ENCODE peak calls at places on chromosomes 7 and 10, in four cellular contexts. V is GM23248; R is naive thymus-derived CD4-positive, alpha-beta T cell; J is DND-41. D is an unnamed sample.

GRCh38 chr10:114766470-114766869 is 55.1 kb upstream of the FHIP2A start:
- DNase-seq in V (no peak), R (no peak), J (no peak), D (no peak)

GRCh38 chr10:79321494-79321882 is 25.8 kb upstream of the PPIF start:
- DNase-seq in R (no peak), V (no peak), J (no peak), D (no peak)

GRCh38 chr7:1595027-1595426 is 25.2 kb upstream of the PSMG3 start:
- DNase-seq in J (no peak), V (no peak), R (no peak), D (no peak)

GRCh38 chr10:31650010-31650409 is 278.6 kb downstream of the ARHGAP12 start:
- DNase-seq in R (no peak), V (peak), J (no peak), D (no peak)

GRCh38 chr10:113058175-113058961 is 108.3 kb downstream of the TCF7L2 start:
- DNase-seq in R (no peak), J (no peak), V (peak), D (no peak)

GRCh38 chr10:97762816-97763215 is 9.0 kb downstream of the SFRP5 start:
- DNase-seq in J (no peak), R (no peak), V (no peak), D (no peak)

GRCh38 chr10:3820255-3820654 is 35.2 kb upstream of the KLF6 start:
- DNase-seq in R (no peak), J (no peak), V (peak), D (no peak)

GRCh38 chr7:134028853-134029252 is 98.3 kb upstream of the LRGUK start:
- DNase-seq in J (no peak), R (no peak), V (no peak), D (no peak)

GRCh38 chr7:44212018-44212417 is 11.2 kb downstream of the YKT6 start:
- DNase-seq in R (no peak), V (no peak), J (no peak), D (no peak)

GRCh38 chr10:88668465-88668864 is 4.2 kb downstream of the LIPF start:
- DNase-seq in J (peak), V (no peak), R (no peak), D (no peak)

GRCh38 chr10:133275683-133276092 is 980 bp downstream of the ADAM8 start:
- DNase-seq in V (peak), R (no peak), J (no peak), D (no peak)

GRCh38 chr10:85789125-85789524 is 577.5 kb downstream of the GRID1 start:
- DNase-seq in R (no peak), V (no peak), J (no peak), D (no peak)

GRCh38 chr7:37901890-37902524 is 14.6 kb downstream of the SFRP4 start:
- DNase-seq in R (no peak), V (peak), J (no peak), D (no peak)

GRCh38 chr7:136057509-136057908 is 80.3 kb upstream of the MTPN start:
- DNase-seq in J (no peak), V (no peak), R (no peak), D (no peak)

GRCh38 chr10:71957546-71958275 is 6.5 kb upstream of the CHST3 start:
- DNase-seq in J (no peak), V (peak), R (no peak), D (no peak)

GRCh38 chr7:97027427-97028234 is 3.0 kb upstream of the DLX5 start:
- DNase-seq in V (peak), J (peak), R (peak), D (peak)

GRCh38 chr7:116446179-116446855 is 53.2 kb upstream of the CAV2 start:
- DNase-seq in R (no peak), V (peak), J (no peak), D (no peak)

GRCh38 chr7:144050093-144050492 is 1.3 kb downstream of the OR2A5 start:
- DNase-seq in R (no peak), J (no peak), V (peak), D (no peak)

GRCh38 chr7:102973096-102973802 is 60.4 kb downstream of the LRRC17 start:
- DNase-seq in J (no peak), V (peak), R (no peak), D (no peak)
- H3K4me3 ChIP-seq in J (no peak), V (no peak), R (no peak), D (no peak)

GRCh38 chr7:104625956-104626355 is 297.6 kb downstream of the LHFPL3 start:
- DNase-seq in R (no peak), V (peak), J (no peak), D (no peak)

GRCh38 chr7:104628017-104628416 is 299.6 kb downstream of the LHFPL3 start:
- DNase-seq in V (no peak), J (no peak), R (no peak), D (no peak)

GRCh38 chr7:104627516-104627915 is 299.1 kb downstream of the LHFPL3 start:
- DNase-seq in V (peak), J (peak), R (no peak), D (peak)

DNA sequence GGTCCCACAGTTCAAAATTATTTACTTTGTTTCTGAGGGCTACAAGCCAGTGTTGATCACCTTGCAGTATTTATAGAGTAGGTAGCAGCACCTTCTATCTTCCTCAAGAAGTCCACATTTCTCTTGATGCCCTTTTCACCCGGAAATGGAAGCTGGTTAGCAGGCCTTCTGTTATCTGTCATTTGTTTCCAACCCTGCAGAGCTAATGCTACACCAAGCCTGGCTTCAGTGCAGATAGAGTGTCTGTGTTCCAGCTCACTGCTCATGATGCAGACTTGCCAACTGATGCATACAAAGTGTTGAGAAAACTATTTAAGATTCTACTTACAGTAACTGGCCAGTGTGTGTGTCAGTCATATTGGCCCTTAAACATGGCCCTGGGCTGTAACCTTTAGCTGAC is 301.0 kb downstream of the LHFPL3 start:
- DNase-seq in J (no peak), V (no peak), R (no peak), D (no peak)
- H3K4me3 ChIP-seq in J (no peak), V (no peak), R (no peak), D (no peak)

GRCh38 chr7:76165973-76166403 is 35.7 kb upstream of the SRRM3 start:
- DNase-seq in V (no peak), R (no peak), J (no peak), D (no peak)
- H3K4me3 ChIP-seq in V (peak), R (peak), J (no peak), D (no peak)

GRCh38 chr7:7943951-7944350 is 24.6 kb upstream of the GLCCI1 start:
- DNase-seq in R (no peak), V (no peak), J (no peak), D (no peak)
- H3K4me3 ChIP-seq in R (peak), V (no peak), J (peak), D (no peak)

GRCh38 chr7:41333506-41333905 is 369.4 kb downstream of the INHBA start:
- DNase-seq in R (no peak), J (no peak), V (peak), D (no peak)

GRCh38 chr7:41336981-41337380 is 365.9 kb downstream of the INHBA start:
- DNase-seq in J (no peak), R (no peak), V (peak), D (no peak)

GRCh38 chr7:41336455-41336952 is 366.4 kb downstream of the INHBA start:
- DNase-seq in V (peak), R (no peak), J (no peak), D (no peak)

GRCh38 chr7:41331194-41331593 is 371.7 kb downstream of the INHBA start:
- DNase-seq in R (no peak), J (no peak), V (no peak), D (no peak)

DNA sequence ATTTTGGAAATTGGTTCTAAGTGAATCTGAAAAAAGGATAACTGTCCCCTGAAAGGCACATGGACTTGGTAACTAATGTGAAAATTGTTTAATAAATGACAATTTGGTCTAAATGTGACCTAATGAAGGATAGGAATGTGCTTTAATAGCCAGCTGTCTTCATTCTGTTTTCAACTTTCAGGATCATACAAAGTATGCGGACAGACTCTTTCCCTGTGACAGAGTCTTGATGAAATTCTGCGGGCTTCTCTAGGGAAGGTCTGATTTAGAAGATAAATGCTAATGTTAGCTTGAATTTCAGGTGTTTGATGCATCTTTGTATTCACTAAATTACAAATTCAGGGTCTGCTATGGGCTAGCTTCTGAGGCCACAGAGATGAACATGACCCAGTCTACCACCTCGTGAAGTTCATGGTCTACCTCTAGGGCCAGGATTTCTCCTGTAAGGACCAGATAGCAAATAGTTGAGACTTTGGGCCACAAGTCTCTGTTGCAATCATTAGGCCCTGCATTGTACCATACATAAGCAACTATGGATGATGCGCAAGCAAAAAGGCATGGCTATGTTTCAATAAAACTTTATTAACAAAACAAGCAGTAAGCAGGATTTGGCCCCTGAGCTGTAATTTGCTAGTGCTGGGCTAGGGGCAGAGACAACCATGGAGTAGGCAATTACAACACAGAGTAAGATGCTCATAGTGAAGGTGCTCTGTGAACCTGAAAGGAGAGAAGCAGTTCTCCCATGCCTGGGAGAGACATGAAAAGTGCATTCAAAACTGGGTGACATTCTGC is 368.6 kb downstream of the INHBA start:
- DNase-seq in J (no peak), V (no peak), R (no peak), D (no peak)
- H3K4me3 ChIP-seq in J (no peak), V (no peak), R (no peak), D (no peak)

DNA sequence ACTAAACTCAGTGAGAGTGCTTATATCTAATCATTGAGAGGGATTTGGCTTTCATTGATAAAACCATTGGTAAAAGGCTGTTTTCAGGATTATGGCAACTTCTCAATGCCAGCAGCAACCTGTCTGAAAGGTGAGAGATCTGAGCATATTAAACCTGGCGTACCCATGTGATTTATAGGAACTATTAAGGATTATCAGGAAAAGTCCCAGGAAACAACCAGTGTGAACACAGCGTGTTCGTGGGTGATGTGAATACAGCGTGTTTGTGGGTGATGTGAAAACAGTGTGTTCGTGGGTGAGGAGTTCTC is 65.8 kb downstream of the PDIA4 start:
- DNase-seq in V (no peak), J (no peak), R (no peak), D (no peak)
- H3K4me3 ChIP-seq in V (peak), J (peak), R (peak), D (peak)

GRCh38 chr7:82405291-82405690 is 38.3 kb downstream of the CACNA2D1 start:
- DNase-seq in V (no peak), J (no peak), R (no peak), D (no peak)

GRCh38 chr7:82413237-82413636 is 30.3 kb downstream of the CACNA2D1 start:
- DNase-seq in J (no peak), V (peak), R (no peak), D (no peak)

GRCh38 chr7:82406937-82407336 is 36.6 kb downstream of the CACNA2D1 start:
- DNase-seq in R (no peak), V (no peak), J (no peak), D (no peak)

GRCh38 chr7:82411732-82412131 is 31.8 kb downstream of the CACNA2D1 start:
- DNase-seq in J (no peak), R (no peak), V (no peak), D (no peak)

GRCh38 chr7:82410461-82410860 is 33.1 kb downstream of the CACNA2D1 start:
- DNase-seq in R (no peak), V (no peak), J (no peak), D (no peak)
- H3K4me3 ChIP-seq in R (no peak), V (no peak), J (no peak), D (no peak)

DNA sequence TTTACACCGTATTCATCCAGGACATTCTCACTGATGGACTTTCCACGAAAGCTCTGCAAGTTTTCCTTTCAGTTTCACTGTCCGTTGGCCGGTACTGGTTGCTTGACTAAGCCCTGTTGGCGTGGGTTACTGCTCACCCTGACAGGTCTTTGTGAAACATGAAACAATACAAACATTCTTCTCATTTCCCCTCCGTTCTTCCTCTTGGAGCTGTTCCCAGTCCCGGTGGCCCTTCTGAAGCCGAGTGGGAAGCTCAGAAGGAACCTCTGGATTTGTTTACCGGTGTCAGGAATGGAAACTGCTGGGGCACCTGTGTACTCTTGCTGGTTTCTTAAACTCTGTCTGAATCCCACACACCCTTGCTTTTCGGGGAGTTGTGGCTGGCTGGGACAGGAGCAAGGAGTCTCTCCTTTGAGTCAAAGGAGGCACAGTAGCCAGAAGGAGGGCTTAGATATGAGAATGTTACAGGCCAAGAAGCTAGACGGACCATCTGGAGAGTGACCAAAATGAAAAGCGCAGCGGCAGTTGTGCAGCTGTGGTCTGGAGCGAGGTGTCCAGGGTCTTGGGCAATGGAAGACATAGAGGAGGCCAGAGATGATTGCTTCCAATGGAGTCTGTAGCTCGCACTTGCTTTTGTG is 45.7 kb downstream of the LYZL2 start:
- DNase-seq in V (peak), J (no peak), R (no peak), D (no peak)
- H3K4me3 ChIP-seq in V (peak), J (no peak), R (peak), D (no peak)

GRCh38 chr7:55546826-55547225 is 25.5 kb downstream of the VOPP1 start:
- DNase-seq in V (peak), R (no peak), J (no peak), D (no peak)
- H3K4me3 ChIP-seq in V (no peak), R (no peak), J (no peak), D (no peak)

D was measured in Jurkat, Clone E6-1.